ENCODE peak calls at places on chromosome 1, in six cellular contexts. E is AG09309; P is tibial artery; U is stimulated activated effector memory CD8-positive, alpha-beta T cell treated with anti-CD3 and anti-CD28 coated beads, Interleukin-12 subunit alpha, Interleukin-12 subunit beta, amount 100 ng/mL, for 72 hours; C is stimulated activated CD4-positive, alpha-beta T cell treated with anti-CD3 and anti-CD28 coated beads, Interleukin-12 subunit alpha, Interleukin-12 subunit beta, amount 100 ng/mL, for 4 hours; Z is germinal center. R is an unnamed sample.

GRCh38 chr1:14689996-14690614 is 91.6 kb downstream of the KAZN start:
- DNase-seq in C (no peak), P (no peak), E (peak; percentile 18), Z (no peak), U (no peak), R (no peak)

GRCh38 chr1:224851210-224851849 is 78.1 kb upstream of the DNAH14 start:
- DNase-seq in P (no peak), E (no peak), Z (peak; percentile 43), C (peak; percentile 41), U (peak; percentile 72), R (peak; percentile 70)

GRCh38 chr1:78420185-78420584 is 70.6 kb upstream of the PTGFR start:
- DNase-seq in Z (no peak), E (no peak), C (no peak), P (no peak), U (no peak), R (no peak)

GRCh38 chr1:62891961-62892562 is 108.1 kb downstream of the ATG4C start:
- DNase-seq in U (no peak), C (no peak), Z (no peak), P (no peak), E (no peak), R (no peak)

GRCh38 chr1:161849518-161849917 is 83.4 kb downstream of the ATF6 start:
- DNase-seq in E (no peak), C (no peak), Z (no peak), U (no peak), P (no peak), R (no peak)

GRCh38 chr1:96075704-96076455 is 645.7 kb upstream of the PTBP2 start:
- DNase-seq in C (no peak), P (no peak), E (no peak), Z (no peak), U (no peak), R (no peak)

GRCh38 chr1:200919386-200919785 is 24.7 kb downstream of the INAVA start:
- DNase-seq in C (no peak), U (no peak), E (no peak), Z (no peak), P (peak; percentile 31), R (no peak)

GRCh38 chr1:200437556-200438203 is 27.8 kb upstream of the ZNF281 start:
- DNase-seq in E (no peak), P (no peak), C (no peak), U (no peak), Z (no peak), R (no peak)

GRCh38 chr1:145858238-145858936 is 494 bp downstream of the PIAS3 start:
- DNase-seq in P (peak; percentile 86), E (no peak), Z (peak; percentile 86), C (peak; percentile 68), U (no peak), R (peak; percentile 88)

GRCh38 chr1:68276448-68276847 is 44.1 kb upstream of the WLS start:
- DNase-seq in U (no peak), C (no peak), P (no peak), Z (no peak), E (no peak), R (no peak)

GRCh38 chr1:162351443-162351842 is 25.2 kb downstream of the SPATA46 start:
- DNase-seq in P (no peak), C (no peak), E (no peak), Z (no peak), U (no peak), R (no peak)

GRCh38 chr1:234302334-234302962 is 70.8 kb upstream of the COA6 start:
- DNase-seq in E (no peak), Z (no peak), P (no peak), C (no peak), U (no peak), R (no peak)

GRCh38 chr1:74010206-74010605 is 187.8 kb downstream of the LRRIQ3 start:
- DNase-seq in E (no peak), C (no peak), Z (no peak), P (no peak), U (no peak), R (no peak)

GRCh38 chr1:228490120-228491078 is 3.2 kb downstream of the RNF187 start:
- DNase-seq in C (no peak), E (peak; percentile 38), P (no peak), Z (no peak), U (no peak), R (no peak)

GRCh38 chr1:198678901-198679329 is 40.1 kb downstream of the PTPRC start:
- DNase-seq in E (no peak), Z (no peak), C (peak; percentile 22), U (peak; percentile 75), P (no peak), R (peak; percentile 31)